ENCODE peak calls at places on chromosomes 1 and 21, in nine cellular contexts. I, U, L, R, T, D, P, X and K are unnamed samples.

GRCh38 chr1:94218332-94218731 is 19.1 kb downstream of the ARHGAP29 start:
- DNase-seq in I (no peak), U (no peak), L (no peak), R (no peak), T (no peak), D (no peak), P (no peak), X (no peak), K (no peak)

GRCh38 chr1:16015960-16016901 is 1.6 kb downstream of the HSPB7 start:
- DNase-seq in I (no peak), U (no peak), L (peak), R (peak), T (no peak), D (no peak), P (no peak), X (peak), K (no peak)

GRCh38 chr1:17531682-17532487 is 7.6 kb upstream of the ARHGEF10L start:
- DNase-seq in I (no peak), U (no peak), L (peak), R (peak), T (no peak), D (peak), P (no peak), X (peak), K (peak)

GRCh38 chr1:110003747-110004428 is 19.3 kb downstream of the AHCYL1 start:
- DNase-seq in I (peak), U (peak), L (peak), R (peak), T (no peak), D (peak), P (peak), X (peak), K (peak)

GRCh38 chr1:53681647-53682368 is 57.2 kb downstream of the GLIS1 start:
- DNase-seq in I (no peak), U (peak), L (peak), R (peak), T (no peak), D (peak), P (peak), X (no peak), K (peak)

GRCh38 chr1:39795651-39796050 is 7.0 kb upstream of the BMP8B start:
- DNase-seq in I (no peak), U (no peak), L (no peak), R (no peak), T (no peak), D (peak), P (no peak), X (peak), K (no peak)

GRCh38 chr1:191831572-191831971 is 326.7 kb upstream of the RGS18 start:
- DNase-seq in I (no peak), U (no peak), L (no peak), R (no peak), T (no peak), D (no peak), P (peak), X (no peak), K (peak)

GRCh38 chr1:41122148-41122547 is 100.6 kb upstream of the SLFNL1 start:
- DNase-seq in I (no peak), U (no peak), L (no peak), R (no peak), T (no peak), D (no peak), P (no peak), X (no peak), K (no peak)

GRCh38 chr1:63326473-63327380 is 4.4 kb downstream of the FOXD3 start:
- DNase-seq in I (no peak), U (no peak), L (no peak), R (no peak), T (no peak), D (no peak), P (no peak), X (no peak), K (no peak)

GRCh38 chr21:41953249-41953830 is 478 bp downstream of the C2CD2 start:
- DNase-seq in I (peak), U (no peak), L (peak), R (no peak), T (peak), D (no peak), P (no peak), X (peak), K (no peak)

GRCh38 chr1:18637962-18638817 is 7.5 kb downstream of the PAX7 start:
- DNase-seq in I (no peak), U (no peak), L (no peak), R (no peak), T (no peak), D (no peak), P (no peak), X (no peak), K (no peak)

GRCh38 chr1:110135268-110136065 is 14.8 kb upstream of the SLC6A17 start:
- DNase-seq in I (no peak), U (no peak), L (no peak), R (no peak), T (no peak), D (no peak), P (no peak), X (no peak), K (no peak)

GRCh38 chr1:54474500-54475235 is 68.5 kb upstream of the SSBP3 start:
- DNase-seq in I (no peak), U (no peak), L (peak), R (no peak), T (no peak), D (peak), P (no peak), X (no peak), K (no peak)

GRCh38 chr1:240027059-240027462 is 64.6 kb upstream of the FMN2 start:
- DNase-seq in I (no peak), U (no peak), L (no peak), R (no peak), T (no peak), D (peak), P (peak), X (no peak), K (peak)

GRCh38 chr21:14609274-14609673 is 63.2 kb upstream of the SAMSN1 start:
- DNase-seq in I (no peak), U (no peak), L (no peak), R (no peak), T (no peak), D (no peak), P (no peak), X (no peak), K (no peak)

GRCh38 chr1:65467536-65467935 is 47.1 kb downstream of the LEPR start:
- DNase-seq in I (no peak), U (no peak), L (no peak), R (no peak), T (no peak), D (no peak), P (peak), X (no peak), K (no peak)
- TF ChIP-seq CTCF in I (no peak), U (no peak), L (no peak), R (no peak), T (no peak), D (no peak), P (peak), X (no peak), K (no peak)

GRCh38 chr1:81803423-81804103 is 2.8 kb downstream of the ADGRL2 start:
- DNase-seq in I (no peak), U (no peak), L (no peak), R (no peak), T (no peak), D (no peak), P (peak), X (no peak), K (peak)

GRCh38 chr1:81802601-81803422 is 2.1 kb downstream of the ADGRL2 start:
- DNase-seq in I (peak), U (peak), L (peak), R (peak), T (peak), D (peak), P (peak), X (peak), K (peak)

GRCh38 chr1:81801032-81801833 is 499 bp downstream of the ADGRL2 start:
- DNase-seq in I (peak), U (peak), L (peak), R (peak), T (peak), D (peak), P (peak), X (peak), K (peak)

GRCh38 chr1:81800741-81801031 is at the start of gene ADGRL2:
- DNase-seq in I (peak), U (peak), L (peak), R (no peak), T (no peak), D (no peak), P (no peak), X (peak), K (no peak)

GRCh38 chr1:81801834-81802531 is 1.2 kb downstream of the ADGRL2 start:
- DNase-seq in I (peak), U (peak), L (peak), R (peak), T (no peak), D (no peak), P (peak), X (peak), K (peak)
- H3K4me3 ChIP-seq in I (peak), U (peak), L (peak), R (peak), T (peak), D (peak), P (peak), X (peak), K (peak)

DNA sequence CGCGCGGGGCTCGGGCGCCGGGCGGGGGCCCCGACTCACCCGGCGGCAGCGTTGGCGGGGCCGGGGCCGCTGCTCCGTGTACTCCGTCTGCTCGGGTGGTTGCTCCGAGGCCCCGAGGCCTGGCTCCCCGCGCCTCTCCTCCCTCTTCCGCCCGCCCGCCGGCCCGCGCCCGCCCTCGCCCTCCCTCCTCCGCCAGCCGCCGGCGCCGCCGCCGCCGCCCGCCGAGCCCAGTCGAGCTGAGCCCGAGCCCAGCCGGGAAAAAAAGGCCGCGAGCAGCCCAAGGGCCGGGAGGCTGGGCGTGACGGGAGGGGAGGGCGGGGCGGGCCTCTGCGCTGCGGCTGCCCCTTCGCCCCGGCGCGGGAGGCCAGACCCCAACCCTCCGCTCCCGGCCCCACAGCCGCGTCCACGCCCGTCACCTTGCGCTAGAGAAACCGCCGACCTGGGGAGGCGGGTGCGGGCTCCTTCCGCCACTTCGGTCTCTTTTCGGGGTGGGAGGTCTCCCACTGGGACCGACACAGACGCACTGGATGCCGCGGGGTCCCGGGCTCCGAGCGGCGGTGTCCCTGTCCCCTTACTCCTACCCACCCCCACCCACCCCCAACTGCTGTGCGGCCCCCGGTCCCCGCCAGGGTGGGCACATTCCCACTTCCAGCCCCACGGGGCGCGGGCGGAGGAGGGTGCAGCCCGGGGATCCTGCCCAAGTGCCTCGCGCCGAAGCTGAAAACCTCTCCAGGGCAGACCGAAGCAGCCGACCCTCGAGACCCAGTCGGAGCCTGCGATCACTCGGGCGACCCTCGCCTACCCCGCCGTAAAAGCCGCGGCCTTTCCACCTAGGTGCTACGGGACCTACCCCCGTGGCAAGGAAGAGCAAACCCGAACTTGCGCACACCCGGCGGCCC is at the start of gene CERS2:
- DNase-seq in I (peak), U (peak), L (peak), R (peak), T (peak), D (peak), P (peak), X (peak), K (peak)
- TF ChIP-seq CTCF in I (no peak), U (no peak), L (no peak), R (no peak), T (no peak), D (no peak), P (no peak), X (no peak), K (no peak)

DNA sequence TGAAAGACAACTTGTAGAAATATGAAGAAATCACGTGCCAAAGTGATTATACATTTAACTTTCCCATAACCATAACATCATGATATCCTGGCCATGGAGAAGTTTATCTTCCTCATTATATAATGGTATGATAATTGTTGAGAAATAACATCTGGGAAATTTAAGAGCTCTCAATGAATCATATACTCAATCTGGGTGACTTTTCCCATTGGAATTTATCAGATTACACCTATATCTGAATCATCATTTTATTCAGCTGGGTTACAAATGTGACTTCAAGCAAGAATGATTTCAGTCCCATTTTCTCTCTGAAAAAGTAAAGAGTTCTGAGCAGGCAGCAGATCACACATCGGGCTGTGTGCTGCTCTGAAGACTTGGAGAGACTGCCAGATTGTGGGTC is 278.1 kb downstream of the MRPL39 start:
- DNase-seq in I (no peak), U (no peak), L (no peak), R (no peak), T (no peak), D (no peak), P (peak), X (no peak), K (peak)
- H3K4me3 ChIP-seq in I (no peak), U (no peak), L (no peak), R (no peak), T (no peak), D (no peak), P (no peak), X (no peak), K (no peak)

GRCh38 chr1:206829875-206830274 is 35.5 kb upstream of the IL20 start:
- DNase-seq in I (no peak), U (no peak), L (no peak), R (no peak), T (no peak), D (no peak), P (peak), X (no peak), K (no peak)

GRCh38 chr1:206828061-206828460 is 37.4 kb upstream of the IL20 start:
- DNase-seq in I (no peak), U (no peak), L (no peak), R (no peak), T (no peak), D (no peak), P (no peak), X (no peak), K (no peak)

GRCh38 chr1:206826409-206826808 is 39.0 kb upstream of the IL20 start:
- DNase-seq in I (no peak), U (no peak), L (no peak), R (no peak), T (no peak), D (no peak), P (peak), X (no peak), K (peak)

GRCh38 chr1:206829282-206829681 is 36.1 kb upstream of the IL20 start:
- DNase-seq in I (no peak), U (no peak), L (no peak), R (no peak), T (no peak), D (no peak), P (no peak), X (no peak), K (no peak)

DNA sequence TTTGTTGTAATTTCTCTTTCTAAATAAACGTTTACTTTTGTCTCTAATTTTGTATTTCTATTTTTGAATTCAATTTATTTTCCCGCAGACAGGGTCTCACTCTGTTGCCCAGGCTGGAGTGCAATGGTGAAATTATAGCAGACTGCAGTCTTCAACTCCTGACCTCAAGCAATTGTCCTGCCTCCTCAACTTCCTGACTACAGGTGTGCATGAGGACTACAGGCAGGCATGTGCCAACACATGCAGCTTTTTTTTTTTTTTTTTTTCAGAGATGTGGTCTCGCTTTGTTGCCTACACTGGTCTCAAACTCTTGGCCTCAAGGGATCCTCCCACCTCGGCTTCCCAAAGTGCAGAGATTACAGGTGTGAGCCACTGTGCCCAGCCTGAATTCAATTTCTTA is 36.7 kb upstream of the IL20 start:
- DNase-seq in I (no peak), U (no peak), L (no peak), R (no peak), T (no peak), D (no peak), P (peak), X (no peak), K (no peak)
- TF ChIP-seq CTCF in I (no peak), U (no peak), L (no peak), R (no peak), T (no peak), D (no peak), P (no peak), X (no peak), K (peak)

GRCh38 chr1:31859719-31860118 is 43.9 kb upstream of the SPOCD1 start:
- DNase-seq in I (no peak), U (no peak), L (no peak), R (no peak), T (no peak), D (peak), P (no peak), X (no peak), K (no peak)
- H3K4me3 ChIP-seq in I (no peak), U (no peak), L (no peak), R (no peak), T (no peak), D (no peak), P (no peak), X (no peak), K (no peak)

DNA sequence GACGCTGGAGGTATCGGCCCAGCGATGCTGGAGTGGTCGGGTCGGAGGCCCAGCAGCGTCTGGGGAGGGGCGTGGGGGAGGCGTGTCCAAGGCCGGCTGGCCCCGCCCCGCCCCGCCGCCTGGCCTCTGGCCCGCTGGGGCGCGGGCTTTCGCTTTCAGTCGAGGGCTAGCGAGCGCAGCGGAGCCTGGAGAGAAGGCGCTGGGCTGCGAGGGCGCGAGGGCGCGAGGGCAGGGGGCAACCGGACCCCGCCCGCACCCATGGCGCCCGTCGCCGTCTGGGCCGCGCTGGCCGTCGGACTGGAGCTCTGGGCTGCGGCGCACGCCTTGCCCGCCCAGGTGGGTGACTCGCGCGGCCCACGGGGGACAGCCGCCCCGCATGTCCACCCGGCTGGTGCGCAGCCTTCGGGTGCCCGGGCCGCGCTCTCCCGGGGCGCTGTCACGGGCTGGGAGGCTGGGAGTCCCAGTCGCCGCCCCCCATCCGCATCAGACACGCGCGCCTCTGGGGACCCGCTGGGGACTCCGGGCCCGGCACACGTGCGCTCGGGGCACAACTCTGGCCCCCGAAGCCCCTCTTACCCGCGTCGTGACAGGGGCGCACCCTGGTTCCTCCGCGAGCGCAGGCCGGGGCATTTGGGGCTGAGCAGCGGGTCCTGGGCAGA is at the start of gene TNFRSF1B:
- DNase-seq in I (peak), U (peak), L (peak), R (no peak), T (peak), D (peak), P (no peak), X (peak), K (peak)
- TF ChIP-seq CTCF in I (no peak), U (no peak), L (no peak), R (no peak), T (no peak), D (no peak), P (no peak), X (no peak), K (no peak)

GRCh38 chr1:27937524-27937836 is 2.7 kb downstream of the SMPDL3B start:
- DNase-seq in I (no peak), U (no peak), L (no peak), R (no peak), T (peak), D (no peak), P (no peak), X (peak), K (no peak)

GRCh38 chr1:27936370-27936769 is 1.6 kb downstream of the SMPDL3B start:
- DNase-seq in I (no peak), U (no peak), L (no peak), R (no peak), T (peak), D (no peak), P (no peak), X (peak), K (no peak)

GRCh38 chr1:27940297-27940696 is 5.5 kb downstream of the SMPDL3B start:
- DNase-seq in I (no peak), U (no peak), L (peak), R (peak), T (peak), D (peak), P (no peak), X (no peak), K (no peak)

GRCh38 chr1:27940870-27941269 is 6.1 kb downstream of the SMPDL3B start:
- DNase-seq in I (no peak), U (no peak), L (no peak), R (no peak), T (peak), D (no peak), P (no peak), X (peak), K (no peak)

GRCh38 chr1:27938488-27938887 is 3.7 kb downstream of the SMPDL3B start:
- DNase-seq in I (no peak), U (no peak), L (no peak), R (no peak), T (no peak), D (no peak), P (no peak), X (no peak), K (no peak)
- H3K4me3 ChIP-seq in I (no peak), U (no peak), L (no peak), R (no peak), T (no peak), D (no peak), P (no peak), X (no peak), K (no peak)

GRCh38 chr1:180211860-180212229 is 18.2 kb upstream of the LHX4 start:
- DNase-seq in I (no peak), U (no peak), L (no peak), R (no peak), T (no peak), D (no peak), P (peak), X (no peak), K (no peak)

GRCh38 chr1:180206581-180206980 is 23.5 kb upstream of the LHX4 start:
- DNase-seq in I (no peak), U (no peak), L (no peak), R (no peak), T (peak), D (no peak), P (no peak), X (no peak), K (no peak)

GRCh38 chr1:180210008-180210555 is 20.0 kb upstream of the LHX4 start:
- DNase-seq in I (no peak), U (no peak), L (no peak), R (no peak), T (peak), D (no peak), P (peak), X (no peak), K (no peak)

GRCh38 chr1:180211156-180211859 is 18.8 kb upstream of the LHX4 start:
- DNase-seq in I (no peak), U (no peak), L (no peak), R (no peak), T (peak), D (no peak), P (no peak), X (no peak), K (no peak)

GRCh38 chr1:180208264-180208663 is 21.8 kb upstream of the LHX4 start:
- DNase-seq in I (no peak), U (no peak), L (no peak), R (no peak), T (no peak), D (no peak), P (no peak), X (no peak), K (no peak)
- TF ChIP-seq CTCF in I (no peak), U (no peak), L (no peak), R (no peak), T (no peak), D (no peak), P (no peak), X (no peak), K (no peak)

DNA sequence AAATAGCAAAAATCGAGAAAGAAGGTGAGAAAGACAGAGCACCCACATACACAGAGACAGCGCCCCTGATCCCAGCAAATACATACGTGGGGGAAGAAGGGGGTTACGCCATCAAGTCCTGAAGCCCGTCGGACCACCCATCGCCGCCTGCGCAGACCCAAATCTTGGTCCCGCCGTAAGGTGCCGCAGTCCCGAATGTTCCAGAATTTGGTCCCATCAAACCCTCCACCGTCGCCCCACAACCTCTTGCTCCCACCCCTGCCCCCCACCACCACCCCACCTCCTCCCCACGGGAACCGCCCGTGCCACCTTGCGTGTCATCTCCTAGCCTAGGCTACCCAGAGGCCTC is 71.7 kb downstream of the CD46 start:
- DNase-seq in I (no peak), U (no peak), L (no peak), R (no peak), T (no peak), D (no peak), P (no peak), X (no peak), K (no peak)
- H3K4me3 ChIP-seq in I (peak), U (peak), L (peak), R (peak), T (peak), D (peak), P (peak), X (peak), K (peak)